ENCODE peak calls at places on chromosomes 5 and 9, in seven cellular contexts. O is T-helper 2 cell, Z is ELF-1, C is fibroblast of mammary gland, J is DMS153, Y is activated T-cell treated with anti-CD3 and anti-CD28 coated beads for 1 hour, K is nucleus accumbens. M is an unnamed sample.
A peak's percentile ranks its signal among the peaks of the same experiment; 100 is the strongest.

GRCh38 chr9:92774274-92774673 is 9.6 kb upstream of the BICD2 start:
- DNase-seq in O (no peak), K (no peak), C (peak; percentile 95), Y (no peak), J (no peak), Z (no peak), M (no peak)

GRCh38 chr5:150989695-150990094 is 30.7 kb upstream of the GPX3 start:
- DNase-seq in C (no peak), Y (no peak), K (no peak), O (no peak), J (no peak), Z (no peak), M (no peak)

GRCh38 chr9:127452481-127453092 is 1.3 kb downstream of the LRSAM1 start:
- DNase-seq in C (no peak), K (no peak), O (no peak), J (peak; percentile 8), Y (no peak), Z (no peak), M (peak; percentile 70)

GRCh38 chr9:120876842-120877240 is at the start of gene PHF19:
- DNase-seq in J (no peak), K (no peak), Y (peak; percentile 35), Z (no peak), C (peak; percentile 36), O (no peak), M (peak; percentile 51)

GRCh38 chr9:77766587-77766986 is 118.5 kb upstream of the GNA14 start:
- DNase-seq in J (no peak), C (no peak), K (no peak), O (no peak), Z (no peak), Y (no peak), M (no peak)

GRCh38 chr5:149024477-149024876 is 38.4 kb downstream of the SH3TC2 start:
- DNase-seq in K (no peak), C (peak; percentile 79), O (no peak), J (no peak), Y (no peak), Z (no peak), M (no peak)

GRCh38 chr9:2317591-2317990 is 302.4 kb downstream of the SMARCA2 start:
- DNase-seq in C (no peak), K (no peak), J (no peak), Z (peak; percentile 35), O (no peak), Y (no peak), M (no peak)

GRCh38 chr9:4126996-4127395 is 172.9 kb downstream of the GLIS3 start:
- DNase-seq in J (no peak), K (no peak), Z (no peak), O (no peak), Y (no peak), C (no peak), M (no peak)

GRCh38 chr9:131608469-131609115 is 63.3 kb downstream of the PRRT1B start:
- DNase-seq in K (no peak), C (peak; percentile 70), O (no peak), Y (no peak), J (no peak), Z (peak; percentile 92), M (peak; percentile 72)

M was measured in left cardiac atrium.